ENCODE peak calls at places on chromosome 1, in ten cellular contexts. One of them, this sample, is unnamed.

GRCh38 chr1:52424238-52424637 is 19.8 kb downstream of the PRPF38A start:
- DNase-seq in GM10248: no peak
- DNase-seq in uterus: no peak
- DNase-seq in K562: peak; percentile 30
- DNase-seq in fibroblast of mammary gland: no peak
- DNase-seq in glutamatergic neuron: no peak
- DNase-seq in upper lobe of right lung: no peak
- DNase-seq in osteocyte: no peak
- DNase-seq in HFFc6: no peak
- DNase-seq in astrocyte: no peak
- DNase-seq in this sample: no peak

GRCh38 chr1:29120955-29121485 is 2.7 kb downstream of the TMEM200B start:
- DNase-seq in GM10248: peak; percentile 78
- DNase-seq in HFFc6: no peak
- DNase-seq in astrocyte: no peak
- DNase-seq in fibroblast of mammary gland: peak; percentile 49
- DNase-seq in osteocyte: no peak
- DNase-seq in uterus: peak; percentile 67
- DNase-seq in K562: no peak
- DNase-seq in upper lobe of right lung: peak; percentile 72
- DNase-seq in glutamatergic neuron: peak; percentile 80
- DNase-seq in this sample: peak; percentile 39

GRCh38 chr1:198497326-198498220 is 42.9 kb downstream of the ATP6V1G3 start:
- DNase-seq in glutamatergic neuron: no peak
- DNase-seq in K562: no peak
- DNase-seq in astrocyte: peak; percentile 80
- DNase-seq in uterus: no peak
- DNase-seq in GM10248: peak; percentile 10
- DNase-seq in osteocyte: no peak
- DNase-seq in HFFc6: peak; percentile 32
- DNase-seq in upper lobe of right lung: no peak
- DNase-seq in fibroblast of mammary gland: peak; percentile 72
- DNase-seq in this sample: peak; percentile 75

GRCh38 chr1:31924839-31925238 is 13.3 kb downstream of the PTP4A2 start:
- DNase-seq in GM10248: no peak
- DNase-seq in upper lobe of right lung: no peak
- DNase-seq in glutamatergic neuron: no peak
- DNase-seq in uterus: no peak
- DNase-seq in HFFc6: no peak
- DNase-seq in astrocyte: no peak
- DNase-seq in osteocyte: no peak
- DNase-seq in K562: no peak
- DNase-seq in fibroblast of mammary gland: no peak
- DNase-seq in this sample: no peak

GRCh38 chr1:167904641-167905040 is 9.3 kb downstream of the ADCY10 start:
- DNase-seq in GM10248: no peak
- DNase-seq in K562: peak; percentile 54
- DNase-seq in upper lobe of right lung: no peak
- DNase-seq in fibroblast of mammary gland: peak; percentile 59
- DNase-seq in HFFc6: peak; percentile 80
- DNase-seq in uterus: no peak
- DNase-seq in astrocyte: peak; percentile 74
- DNase-seq in osteocyte: no peak
- DNase-seq in glutamatergic neuron: no peak
- DNase-seq in this sample: peak; percentile 49

GRCh38 chr1:228824377-228824776 is 89.1 kb downstream of the RHOU start:
- DNase-seq in uterus: no peak
- DNase-seq in fibroblast of mammary gland: no peak
- DNase-seq in upper lobe of right lung: no peak
- DNase-seq in GM10248: no peak
- DNase-seq in K562: no peak
- DNase-seq in glutamatergic neuron: no peak
- DNase-seq in astrocyte: no peak
- DNase-seq in osteocyte: no peak
- DNase-seq in HFFc6: no peak
- DNase-seq in this sample: no peak

GRCh38 chr1:200699871-200700270 is 30.2 kb upstream of the DDX59 start:
- DNase-seq in HFFc6: peak; percentile 46
- DNase-seq in K562: no peak
- DNase-seq in osteocyte: no peak
- DNase-seq in GM10248: no peak
- DNase-seq in glutamatergic neuron: no peak
- DNase-seq in astrocyte: no peak
- DNase-seq in upper lobe of right lung: no peak
- DNase-seq in fibroblast of mammary gland: peak; percentile 78
- DNase-seq in uterus: no peak
- DNase-seq in this sample: peak; percentile 42

GRCh38 chr1:228273720-228274451 is 66.0 kb downstream of the OBSCN start:
- DNase-seq in HFFc6: no peak
- DNase-seq in GM10248: no peak
- DNase-seq in glutamatergic neuron: no peak
- DNase-seq in astrocyte: no peak
- DNase-seq in K562: no peak
- DNase-seq in fibroblast of mammary gland: no peak
- DNase-seq in osteocyte: peak; percentile 81
- DNase-seq in upper lobe of right lung: peak; percentile 61
- DNase-seq in uterus: no peak
- DNase-seq in this sample: no peak

DNA sequence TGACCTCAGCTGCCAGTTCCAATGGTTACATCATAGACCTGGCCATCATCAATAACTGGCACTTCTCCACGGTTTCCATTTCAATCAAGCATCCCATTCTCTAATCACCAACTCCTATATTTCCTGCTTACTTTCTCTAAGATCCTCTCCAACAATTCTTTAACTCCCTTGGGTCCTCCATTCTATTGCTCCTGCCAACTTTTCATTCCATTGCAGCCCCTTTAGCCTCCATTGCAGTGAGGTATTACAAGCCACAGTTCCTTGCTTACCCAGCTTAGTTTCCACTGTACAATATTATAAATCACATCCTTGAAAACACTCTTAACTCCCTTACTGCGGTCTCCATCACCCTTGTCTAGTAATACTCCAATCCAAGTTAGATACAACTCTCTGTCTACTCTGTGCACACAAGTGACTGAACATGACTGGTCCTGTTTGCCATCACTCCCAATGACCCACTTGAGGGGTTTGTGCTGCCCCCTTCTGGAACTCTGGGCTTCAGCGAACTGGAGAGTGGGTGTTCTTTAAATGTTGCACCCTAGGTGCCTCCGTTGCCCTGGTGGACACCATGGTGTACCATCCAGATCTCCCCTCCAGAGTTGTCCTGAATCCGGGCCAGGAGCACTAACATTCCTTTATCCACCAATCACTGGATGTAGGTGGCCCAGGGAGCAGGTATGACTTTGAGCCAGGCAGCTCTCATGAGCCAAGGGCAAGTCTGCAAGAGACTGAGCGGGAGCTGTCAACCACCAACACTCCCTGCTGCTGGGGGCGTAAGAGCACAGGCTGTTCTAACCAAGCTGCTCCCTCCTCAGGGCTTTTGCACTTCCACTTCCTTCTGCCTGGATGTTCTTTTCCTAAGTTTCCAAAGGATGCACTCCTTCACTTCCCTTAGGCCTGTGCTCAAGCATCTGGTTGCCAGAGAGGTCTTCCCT is 3.7 kb upstream of the FNDC7 start:
- DNase-seq in fibroblast of mammary gland: peak; percentile 41
- DNase-seq in K562: peak; percentile 59
- DNase-seq in GM10248: no peak
- DNase-seq in astrocyte: no peak
- DNase-seq in glutamatergic neuron: no peak
- DNase-seq in osteocyte: no peak
- DNase-seq in HFFc6: no peak
- DNase-seq in uterus: no peak
- DNase-seq in upper lobe of right lung: no peak
- DNase-seq in this sample: peak; percentile 70
- TF ChIP-seq CTCF in fibroblast of mammary gland: peak; percentile 22
- TF ChIP-seq CTCF in K562: peak; percentile 86
- TF ChIP-seq CTCF in GM10248: peak; percentile 23
- TF ChIP-seq CTCF in astrocyte: no peak
- TF ChIP-seq CTCF in glutamatergic neuron: no peak
- TF ChIP-seq CTCF in osteocyte: peak; percentile 20
- TF ChIP-seq CTCF in HFFc6: peak; percentile 51
- TF ChIP-seq CTCF in uterus: no peak
- TF ChIP-seq CTCF in upper lobe of right lung: peak; percentile 35
- TF ChIP-seq CTCF in this sample: no peak

DNA sequence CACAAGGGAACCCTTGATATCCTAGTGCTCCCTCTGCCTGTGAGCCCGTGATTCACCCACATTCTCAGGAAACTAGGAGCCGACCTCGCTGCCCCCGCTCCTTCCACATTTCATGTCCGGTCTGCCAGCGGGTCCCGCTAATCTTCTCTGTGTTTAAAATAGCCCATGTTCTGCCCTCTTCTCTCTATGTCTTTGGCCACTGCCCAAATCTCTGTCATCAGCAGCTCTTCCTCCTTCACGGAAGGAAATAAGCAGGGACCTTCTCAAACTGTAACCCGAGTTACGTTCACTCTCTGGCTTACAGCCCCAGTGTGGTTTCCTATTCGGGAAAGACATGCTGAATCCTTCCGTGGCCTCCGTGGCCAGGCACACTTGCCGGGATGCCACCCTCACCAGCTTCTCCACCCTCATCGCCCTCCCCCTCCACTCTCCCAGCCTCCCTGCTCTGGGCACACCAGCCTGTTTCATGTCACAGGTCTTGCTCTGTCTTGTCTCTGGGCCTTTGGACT is 21.1 kb upstream of the UBXN10 start:
- DNase-seq in osteocyte: no peak
- DNase-seq in upper lobe of right lung: no peak
- DNase-seq in K562: no peak
- DNase-seq in astrocyte: no peak
- DNase-seq in HFFc6: no peak
- DNase-seq in glutamatergic neuron: no peak
- DNase-seq in fibroblast of mammary gland: no peak
- DNase-seq in uterus: no peak
- DNase-seq in GM10248: no peak
- DNase-seq in this sample: no peak
- TF ChIP-seq CTCF in osteocyte: no peak
- TF ChIP-seq CTCF in upper lobe of right lung: peak; percentile 13
- TF ChIP-seq CTCF in K562: peak; percentile 14
- TF ChIP-seq CTCF in astrocyte: no peak
- TF ChIP-seq CTCF in HFFc6: no peak
- TF ChIP-seq CTCF in glutamatergic neuron: no peak
- TF ChIP-seq CTCF in fibroblast of mammary gland: no peak
- TF ChIP-seq CTCF in uterus: no peak
- TF ChIP-seq CTCF in GM10248: no peak
- TF ChIP-seq CTCF in this sample: no peak

GRCh38 chr1:234848972-234849641 is 239.1 kb upstream of the IRF2BP2 start:
- DNase-seq in uterus: no peak
- DNase-seq in fibroblast of mammary gland: peak; percentile 74
- DNase-seq in astrocyte: peak; percentile 97
- DNase-seq in K562: no peak
- DNase-seq in upper lobe of right lung: no peak
- DNase-seq in osteocyte: no peak
- DNase-seq in GM10248: no peak
- DNase-seq in glutamatergic neuron: no peak
- DNase-seq in HFFc6: peak; percentile 92
- DNase-seq in this sample: peak; percentile 48
- TF ChIP-seq CTCF in uterus: no peak
- TF ChIP-seq CTCF in fibroblast of mammary gland: peak; percentile 5
- TF ChIP-seq CTCF in astrocyte: no peak
- TF ChIP-seq CTCF in K562: no peak
- TF ChIP-seq CTCF in upper lobe of right lung: no peak
- TF ChIP-seq CTCF in osteocyte: no peak
- TF ChIP-seq CTCF in GM10248: no peak
- TF ChIP-seq CTCF in glutamatergic neuron: no peak
- TF ChIP-seq CTCF in HFFc6: peak; percentile 51
- TF ChIP-seq CTCF in this sample: no peak

GRCh38 chr1:151166506-151166956 is 587 bp downstream of the SCNM1 start:
- DNase-seq in fibroblast of mammary gland: peak; percentile 72
- DNase-seq in osteocyte: no peak
- DNase-seq in glutamatergic neuron: no peak
- DNase-seq in upper lobe of right lung: no peak
- DNase-seq in K562: no peak
- DNase-seq in uterus: no peak
- DNase-seq in HFFc6: peak; percentile 80
- DNase-seq in GM10248: no peak
- DNase-seq in astrocyte: peak; percentile 77
- DNase-seq in this sample: peak; percentile 65

GRCh38 chr1:151165738-151166505 is at the start of the genes LYSMD1 and SCNM1:
- DNase-seq in upper lobe of right lung: peak; percentile 96
- DNase-seq in osteocyte: peak; percentile 97
- DNase-seq in astrocyte: peak; percentile 99
- DNase-seq in fibroblast of mammary gland: peak; percentile 99
- DNase-seq in glutamatergic neuron: peak; percentile 90
- DNase-seq in K562: peak; percentile 93
- DNase-seq in uterus: peak; percentile 96
- DNase-seq in GM10248: peak; percentile 94
- DNase-seq in HFFc6: peak; percentile 99
- DNase-seq in this sample: peak; percentile 99

GRCh38 chr1:151167116-151167515 is 1.2 kb downstream of the SCNM1 start:
- DNase-seq in glutamatergic neuron: no peak
- DNase-seq in osteocyte: no peak
- DNase-seq in upper lobe of right lung: no peak
- DNase-seq in uterus: no peak
- DNase-seq in K562: no peak
- DNase-seq in GM10248: no peak
- DNase-seq in HFFc6: no peak
- DNase-seq in astrocyte: no peak
- DNase-seq in fibroblast of mammary gland: no peak
- DNase-seq in this sample: no peak

GRCh38 chr1:151165281-151165737 is 393 bp downstream of the LYSMD1 start:
- DNase-seq in K562: no peak
- DNase-seq in glutamatergic neuron: peak; percentile 49
- DNase-seq in astrocyte: peak; percentile 46
- DNase-seq in uterus: peak; percentile 71
- DNase-seq in upper lobe of right lung: peak; percentile 75
- DNase-seq in GM10248: no peak
- DNase-seq in HFFc6: no peak
- DNase-seq in osteocyte: no peak
- DNase-seq in fibroblast of mammary gland: peak; percentile 59
- DNase-seq in this sample: peak; percentile 67

DNA sequence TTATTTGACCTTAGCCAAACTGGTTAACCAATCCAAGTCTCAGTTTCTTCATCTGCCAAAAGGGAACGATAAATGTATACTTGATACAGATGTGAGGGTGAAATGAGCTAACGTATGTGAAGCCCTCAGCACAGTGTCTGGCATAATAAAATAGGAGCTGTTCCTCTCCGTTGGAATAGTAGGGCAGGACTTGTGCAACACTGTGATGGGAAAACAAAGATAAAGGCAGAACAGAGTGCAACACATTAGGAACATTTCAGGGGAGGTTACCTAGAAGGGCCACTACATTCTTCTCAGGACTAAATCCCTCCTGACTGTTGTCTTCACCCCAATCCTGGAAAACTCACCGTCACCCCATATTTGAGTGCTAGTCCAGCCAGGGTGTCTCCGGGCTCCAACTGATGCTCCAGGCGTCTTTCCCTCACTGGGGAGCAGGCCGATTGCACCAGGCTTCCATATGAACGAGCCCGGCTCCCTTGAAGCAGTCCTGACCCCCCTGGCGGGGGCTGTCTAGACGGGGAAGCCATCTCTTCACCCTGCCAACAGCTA is 896 bp downstream of the LYSMD1 start:
- DNase-seq in upper lobe of right lung: no peak
- DNase-seq in uterus: no peak
- DNase-seq in GM10248: no peak
- DNase-seq in K562: peak; percentile 61
- DNase-seq in astrocyte: no peak
- DNase-seq in fibroblast of mammary gland: peak; percentile 21
- DNase-seq in glutamatergic neuron: no peak
- DNase-seq in osteocyte: no peak
- DNase-seq in HFFc6: no peak
- DNase-seq in this sample: peak; percentile 49
- TF ChIP-seq CTCF in upper lobe of right lung: no peak
- TF ChIP-seq CTCF in uterus: no peak
- TF ChIP-seq CTCF in GM10248: no peak
- TF ChIP-seq CTCF in K562: no peak
- TF ChIP-seq CTCF in astrocyte: no peak
- TF ChIP-seq CTCF in fibroblast of mammary gland: no peak
- TF ChIP-seq CTCF in glutamatergic neuron: no peak
- TF ChIP-seq CTCF in osteocyte: no peak
- TF ChIP-seq CTCF in HFFc6: no peak
- TF ChIP-seq CTCF in this sample: no peak

GRCh38 chr1:8871539-8871935 is 6.9 kb downstream of the ENO1 start:
- DNase-seq in osteocyte: no peak
- DNase-seq in GM10248: no peak
- DNase-seq in glutamatergic neuron: no peak
- DNase-seq in fibroblast of mammary gland: no peak
- DNase-seq in HFFc6: no peak
- DNase-seq in upper lobe of right lung: no peak
- DNase-seq in uterus: no peak
- DNase-seq in K562: no peak
- DNase-seq in astrocyte: no peak
- DNase-seq in this sample: no peak
- TF ChIP-seq CTCF in osteocyte: peak; percentile 36
- TF ChIP-seq CTCF in GM10248: no peak
- TF ChIP-seq CTCF in glutamatergic neuron: peak; percentile 16
- TF ChIP-seq CTCF in fibroblast of mammary gland: peak; percentile 26
- TF ChIP-seq CTCF in HFFc6: peak; percentile 73
- TF ChIP-seq CTCF in upper lobe of right lung: peak; percentile 20
- TF ChIP-seq CTCF in uterus: no peak
- TF ChIP-seq CTCF in K562: peak; percentile 39
- TF ChIP-seq CTCF in astrocyte: no peak
- TF ChIP-seq CTCF in this sample: no peak